ENCODE peak calls at places on chromosome 11, in seven cellular contexts. I, Y, C, U, A, H and D are unnamed samples.

GRCh38 chr11:124891390-124891861 is 6.2 kb downstream of the ROBO4 start:
- DNase-seq in I (peak), Y (no peak), C (peak), U (no peak), A (no peak), H (no peak), D (no peak)

GRCh38 chr11:26539517-26539916 is 32.5 kb downstream of the MUC15 start:
- DNase-seq in I (no peak), Y (no peak), C (no peak), U (no peak), A (no peak), H (no peak), D (no peak)

GRCh38 chr11:101442936-101443521 is 140.8 kb downstream of the TRPC6 start:
- DNase-seq in I (no peak), Y (no peak), C (peak), U (no peak), A (no peak), H (no peak), D (no peak)

GRCh38 chr11:63915961-63916836 is 765 bp downstream of the RCOR2 start:
- DNase-seq in I (peak), Y (no peak), C (peak), U (no peak), A (no peak), H (no peak), D (peak)

GRCh38 chr11:101401245-101401644 is 182.6 kb downstream of the TRPC6 start:
- DNase-seq in I (no peak), Y (no peak), C (peak), U (no peak), A (no peak), H (no peak), D (no peak)

GRCh38 chr11:110491577-110492352 is 62.0 kb downstream of the FDX1 start:
- DNase-seq in I (no peak), Y (no peak), C (peak), U (no peak), A (no peak), H (no peak), D (no peak)

GRCh38 chr11:2800655-2801531 is 84.7 kb downstream of the CDKN1C start:
- DNase-seq in I (peak), Y (no peak), C (no peak), U (peak), A (no peak), H (no peak), D (peak)

GRCh38 chr11:90288207-90288821 is 65.5 kb upstream of the CHORDC1 start:
- DNase-seq in I (no peak), Y (no peak), C (peak), U (no peak), A (peak), H (peak), D (no peak)

GRCh38 chr11:9575531-9576240 is 2.2 kb downstream of the WEE1 start:
- DNase-seq in I (no peak), Y (no peak), C (no peak), U (no peak), A (peak), H (no peak), D (no peak)

GRCh38 chr11:15747671-15748070 is 608.7 kb downstream of the SOX6 start:
- DNase-seq in I (no peak), Y (no peak), C (no peak), U (no peak), A (no peak), H (no peak), D (no peak)

GRCh38 chr11:4610258-4610935 is 2.4 kb upstream of the TRIM68 start:
- DNase-seq in I (no peak), Y (no peak), C (peak), U (no peak), A (no peak), H (no peak), D (no peak)

GRCh38 chr11:11981364-11981763 is 27.1 kb downstream of the DKK3 start:
- DNase-seq in I (no peak), Y (no peak), C (no peak), U (peak), A (no peak), H (no peak), D (no peak)

GRCh38 chr11:11979487-11980117 is 28.8 kb downstream of the DKK3 start:
- DNase-seq in I (no peak), Y (no peak), C (peak), U (peak), A (peak), H (no peak), D (peak)

GRCh38 chr11:11980200-11980599 is 28.2 kb downstream of the DKK3 start:
- DNase-seq in I (no peak), Y (no peak), C (no peak), U (no peak), A (no peak), H (no peak), D (no peak)

GRCh38 chr11:11981840-11982239 is 26.6 kb downstream of the DKK3 start:
- DNase-seq in I (no peak), Y (no peak), C (no peak), U (peak), A (no peak), H (no peak), D (no peak)

DNA sequence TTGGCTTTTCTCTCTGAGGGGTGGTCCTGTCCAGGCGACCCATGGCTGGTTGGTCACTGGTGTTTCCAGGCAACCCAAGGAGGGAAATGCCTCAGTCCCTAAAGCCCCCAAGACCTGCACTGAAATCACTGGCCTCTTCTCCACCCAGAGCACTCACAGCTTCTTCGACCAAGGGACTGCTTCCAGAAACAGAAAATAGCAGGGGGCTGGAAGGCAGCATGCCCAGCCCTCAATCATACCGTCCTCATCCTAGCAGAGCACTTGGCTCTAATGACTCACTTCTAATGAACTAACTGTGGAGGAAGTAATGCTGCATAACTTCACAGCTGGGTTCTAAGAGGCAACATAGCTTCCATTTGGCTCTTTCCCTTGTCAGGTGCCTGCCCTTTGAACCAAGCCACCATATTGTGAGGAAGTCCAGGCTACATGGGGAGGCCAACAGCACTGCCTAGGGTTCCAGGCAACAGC is 27.6 kb downstream of the DKK3 start:
- DNase-seq in I (no peak), Y (no peak), C (peak), U (peak), A (no peak), H (no peak), D (no peak)
- TF ChIP-seq CTCF in I (no peak), Y (no peak), C (no peak), U (no peak), A (no peak), H (no peak), D (no peak)

DNA sequence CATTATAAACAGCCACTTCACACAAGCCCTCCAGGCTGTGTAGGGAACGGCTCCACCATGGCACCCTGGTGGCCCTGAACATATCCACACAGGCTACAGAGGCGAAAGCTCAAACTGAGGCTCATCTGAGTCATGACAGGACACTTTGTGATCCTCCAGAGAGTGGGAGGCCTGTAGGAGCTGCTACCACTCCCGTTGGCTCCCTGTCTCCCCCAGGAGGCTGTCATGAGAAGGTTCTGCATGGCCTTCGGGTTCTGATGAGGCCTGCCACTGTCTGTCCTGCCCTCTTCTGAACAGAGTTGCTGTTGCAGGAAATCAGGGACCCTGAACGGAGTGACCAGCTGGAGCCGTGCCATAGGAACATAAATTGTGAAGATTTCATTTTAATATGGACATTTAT is 23.8 kb upstream of the ALDH3B2 start:
- DNase-seq in I (no peak), Y (no peak), C (peak), U (no peak), A (peak), H (no peak), D (no peak)
- TF ChIP-seq CTCF in I (no peak), Y (no peak), C (no peak), U (no peak), A (no peak), H (no peak), D (no peak)

GRCh38 chr11:69000831-69001245 is 12.2 kb downstream of the MRGPRF start:
- DNase-seq in I (peak), Y (no peak), C (peak), U (no peak), A (peak), H (no peak), D (no peak)
- TF ChIP-seq CTCF in I (peak), Y (no peak), C (peak), U (peak), A (peak), H (no peak), D (no peak)

GRCh38 chr11:132300283-132300682 is 929.9 kb downstream of the NTM start:
- DNase-seq in I (no peak), Y (no peak), C (peak), U (no peak), A (no peak), H (no peak), D (no peak)
- TF ChIP-seq CTCF in I (no peak), Y (no peak), C (peak), U (no peak), A (no peak), H (no peak), D (no peak)

GRCh38 chr11:119685073-119685746 is 43.8 kb downstream of the NECTIN1 start:
- DNase-seq in I (no peak), Y (no peak), C (no peak), U (no peak), A (no peak), H (no peak), D (no peak)
- TF ChIP-seq CTCF in I (no peak), Y (no peak), C (no peak), U (no peak), A (no peak), H (no peak), D (no peak)

DNA sequence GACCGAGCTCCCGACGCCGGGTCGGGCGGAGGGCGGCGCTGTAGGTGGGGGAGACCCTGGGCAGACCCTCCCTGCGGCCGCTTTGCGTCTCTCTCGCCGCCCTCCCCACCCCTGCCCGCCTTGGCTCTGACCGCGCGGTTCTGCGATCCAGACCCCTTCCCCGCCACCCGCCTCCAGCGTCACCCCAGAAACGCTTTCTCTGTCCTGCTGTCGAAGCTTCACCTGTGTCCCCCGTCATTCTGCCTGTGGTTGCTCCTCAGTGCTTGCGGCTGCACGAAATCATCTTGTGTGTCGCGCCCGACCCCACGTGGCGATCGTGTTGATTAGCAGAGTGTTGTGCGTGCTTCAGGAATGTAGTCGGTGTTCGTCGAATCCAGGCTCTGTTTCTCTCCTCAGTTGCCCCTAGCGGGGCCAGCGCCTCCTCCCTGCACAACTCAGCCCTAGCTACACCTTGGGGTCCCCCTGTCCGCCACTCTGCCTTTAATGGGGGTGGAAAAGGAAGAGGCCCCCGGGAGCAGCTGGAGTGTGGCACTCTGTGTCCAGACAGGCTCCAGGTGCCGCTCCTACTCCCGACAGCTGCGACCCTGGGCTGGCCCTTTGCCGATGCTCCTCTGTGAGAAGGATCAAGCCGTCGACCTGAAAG is 851 bp downstream of the PTDSS2 start:
- DNase-seq in I (peak), Y (peak), C (peak), U (peak), A (peak), H (peak), D (peak)
- TF ChIP-seq CTCF in I (peak), Y (peak), C (peak), U (peak), A (peak), H (peak), D (no peak)

GRCh38 chr11:113587318-113587739 is 112.1 kb upstream of the DRD2 start:
- DNase-seq in I (no peak), Y (no peak), C (no peak), U (no peak), A (peak), H (no peak), D (no peak)
- TF ChIP-seq CTCF in I (no peak), Y (no peak), C (no peak), U (no peak), A (no peak), H (no peak), D (no peak)

DNA sequence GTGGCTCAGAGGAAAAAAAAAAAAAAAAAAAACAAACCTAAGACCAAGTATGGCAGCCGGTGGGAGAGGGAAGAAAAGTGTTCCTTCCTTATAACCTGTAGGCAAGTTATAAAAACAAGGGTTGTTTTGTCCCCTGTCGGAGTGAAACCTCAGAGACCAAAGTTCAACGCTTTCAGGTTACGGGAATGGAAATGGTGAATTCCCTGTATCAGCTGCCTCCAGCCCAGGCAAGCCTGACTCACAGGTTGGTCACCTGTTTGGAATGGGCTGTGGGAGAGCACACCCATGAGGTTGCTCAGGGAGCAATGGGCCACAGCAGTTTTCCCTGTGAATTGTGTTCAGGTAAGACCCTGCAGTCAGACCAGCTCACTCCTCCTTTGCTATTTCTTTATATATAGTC is 138.9 kb downstream of the ETS1 start:
- DNase-seq in I (peak), Y (no peak), C (peak), U (no peak), A (peak), H (no peak), D (no peak)
- TF ChIP-seq CTCF in I (no peak), Y (no peak), C (no peak), U (no peak), A (peak), H (no peak), D (no peak)

GRCh38 chr11:92675810-92676209 is 293.6 kb upstream of the MTNR1B start:
- DNase-seq in I (no peak), Y (no peak), C (no peak), U (no peak), A (no peak), H (no peak), D (no peak)

GRCh38 chr11:92685049-92685448 is 284.4 kb upstream of the MTNR1B start:
- DNase-seq in I (no peak), Y (no peak), C (no peak), U (no peak), A (no peak), H (no peak), D (no peak)

GRCh38 chr11:92678212-92678611 is 291.2 kb upstream of the MTNR1B start:
- DNase-seq in I (no peak), Y (no peak), C (no peak), U (no peak), A (no peak), H (no peak), D (no peak)

GRCh38 chr11:92681606-92682005 is 287.8 kb upstream of the MTNR1B start:
- DNase-seq in I (no peak), Y (no peak), C (no peak), U (no peak), A (no peak), H (no peak), D (no peak)
- TF ChIP-seq CTCF in I (no peak), Y (no peak), C (no peak), U (no peak), A (no peak), H (no peak), D (no peak)

DNA sequence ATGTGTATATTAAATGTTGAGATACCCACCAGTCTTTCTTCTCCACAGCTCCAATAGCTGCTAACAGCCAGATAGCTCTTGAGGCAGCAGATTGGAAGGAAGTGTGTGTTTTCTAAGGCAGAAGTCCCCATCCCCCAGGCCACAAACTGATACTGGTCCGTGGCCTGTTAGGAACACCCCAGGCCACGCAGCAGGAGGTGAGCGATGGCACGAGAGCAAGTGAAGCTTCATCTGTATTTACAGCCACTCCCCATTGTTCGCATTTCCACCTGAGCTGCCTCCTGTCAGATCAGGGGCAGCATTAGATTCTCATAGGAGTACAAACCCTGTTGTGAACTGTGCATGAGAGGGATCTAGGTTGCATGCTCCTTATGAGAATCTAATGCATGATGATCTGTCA is 12.7 kb downstream of the CCDC73 start:
- DNase-seq in I (no peak), Y (no peak), C (no peak), U (no peak), A (no peak), H (no peak), D (no peak)
- TF ChIP-seq CTCF in I (no peak), Y (no peak), C (no peak), U (no peak), A (no peak), H (no peak), D (no peak)